ENCODE peak calls at places on chromosomes 3 and 15, in eight cellular contexts. L is K562, P is mammary epithelial cell, Y is right lobe of liver, Q is adrenal gland, O is right atrium auricular region, I is IMR-90, M is right cardiac atrium. T is an unnamed sample.
A peak's percentile ranks its signal among the peaks of the same experiment; 100 is the strongest.

GRCh38 chr3:14853280-14853956 is 34.7 kb downstream of the FGD5 start:
- DNase-seq in Q (no peak), P (no peak), O (no peak), I (no peak), M (peak; percentile 57), L (no peak), Y (no peak), T (no peak)

GRCh38 chr3:136752046-136752326 is 192 bp downstream of the STAG1 start:
- DNase-seq in L (no peak), Q (no peak), I (no peak), O (no peak), P (no peak), Y (no peak), M (no peak), T (no peak)

GRCh38 chr15:56187665-56188064 is 56.0 kb downstream of the RFX7 start:
- DNase-seq in Q (no peak), M (no peak), I (no peak), O (no peak), P (no peak), L (no peak), Y (no peak), T (no peak)

GRCh38 chr15:70604671-70605070 is 158.7 kb downstream of the UACA start:
- DNase-seq in Y (no peak), L (no peak), O (no peak), Q (peak; percentile 16), P (peak; percentile 51), I (peak; percentile 37), M (no peak), T (no peak)

GRCh38 chr15:31280831-31281216 is 45.8 kb upstream of the KLF13 start:
- DNase-seq in M (no peak), Q (no peak), L (no peak), Y (no peak), I (no peak), O (no peak), P (no peak), T (no peak)

GRCh38 chr3:144259267-144259666 is 287.6 kb downstream of the DIPK2A start:
- DNase-seq in Y (no peak), P (no peak), I (no peak), O (no peak), L (no peak), M (no peak), Q (no peak), T (no peak)

GRCh38 chr3:16600771-16601538 is 4.3 kb downstream of the DAZL start:
- DNase-seq in L (peak; percentile 85), Q (peak; percentile 90), I (peak; percentile 81), O (peak; percentile 84), Y (peak; percentile 81), M (peak; percentile 84), P (peak; percentile 37), T (peak; percentile 39)

GRCh38 chr15:41507820-41508290 is 5.8 kb downstream of the LTK start:
- DNase-seq in M (no peak), Y (peak; percentile 83), Q (peak; percentile 67), O (no peak), I (no peak), L (no peak), P (peak; percentile 73), T (no peak)

GRCh38 chr15:26697913-26698312 is 75.0 kb downstream of the GABRB3 start:
- DNase-seq in P (no peak), Y (no peak), L (no peak), M (no peak), Q (no peak), I (no peak), O (no peak), T (no peak)

GRCh38 chr15:84684092-84684491 is 26.1 kb upstream of the NMB start:
- DNase-seq in I (peak; percentile 53), Y (no peak), O (no peak), Q (peak; percentile 27), M (no peak), P (peak; percentile 61), L (no peak), T (no peak)

GRCh38 chr3:107959767-107960166 is 131.1 kb downstream of the CD47 start:
- DNase-seq in M (no peak), Q (no peak), O (no peak), Y (no peak), I (peak; percentile 36), L (peak; percentile 1), P (no peak), T (no peak)

GRCh38 chr3:111735271-111735758 is 123.8 kb upstream of the PHLDB2 start:
- DNase-seq in Y (no peak), L (no peak), M (no peak), P (peak; percentile 93), Q (peak; percentile 39), I (peak; percentile 94), O (no peak), T (peak; percentile 86)

GRCh38 chr3:184472723-184473419 is 88.7 kb upstream of the EPHB3 start:
- DNase-seq in Q (peak; percentile 67), L (no peak), I (no peak), Y (no peak), P (no peak), M (no peak), O (peak; percentile 59), T (no peak)

GRCh38 chr3:168730073-168730472 is 634.3 kb upstream of the GOLIM4 start:
- DNase-seq in M (no peak), P (no peak), O (no peak), Y (no peak), Q (no peak), I (no peak), L (no peak), T (no peak)

GRCh38 chr3:20038679-20039078 is 1.6 kb upstream of the KAT2B start:
- DNase-seq in L (peak; percentile 66), M (no peak), O (no peak), Y (no peak), P (no peak), Q (no peak), I (no peak), T (no peak)

GRCh38 chr3:45915518-45916231 is 27.6 kb upstream of the CXCR6 start:
- DNase-seq in P (peak; percentile 93), Q (peak; percentile 60), O (no peak), M (no peak), I (peak; percentile 94), Y (no peak), L (peak; percentile 45), T (peak; percentile 66)

GRCh38 chr3:56753206-56753605 is 48.5 kb downstream of the ARHGEF3 start:
- DNase-seq in M (no peak), I (peak; percentile 40), P (peak; percentile 40), L (no peak), Y (no peak), O (no peak), Q (no peak), T (peak; percentile 46)

GRCh38 chr3:56744016-56744415 is 57.7 kb downstream of the ARHGEF3 start:
- DNase-seq in L (no peak), M (no peak), Q (no peak), I (no peak), Y (no peak), O (no peak), P (no peak), T (no peak)

GRCh38 chr3:56751056-56751455 is 50.7 kb downstream of the ARHGEF3 start:
- DNase-seq in I (no peak), M (no peak), Y (no peak), P (peak; percentile 64), Q (no peak), L (no peak), O (no peak), T (no peak)

GRCh38 chr3:56747150-56747549 is 54.6 kb downstream of the ARHGEF3 start:
- DNase-seq in I (no peak), P (no peak), M (no peak), L (no peak), Q (no peak), Y (no peak), O (no peak), T (no peak)

GRCh38 chr3:56748663-56749231 is 53.0 kb downstream of the ARHGEF3 start:
- DNase-seq in L (no peak), M (no peak), O (no peak), P (no peak), Q (no peak), Y (no peak), I (no peak), T (no peak)
- H3K4me3 ChIP-seq in L (no peak overlapping the region), M (no peak overlapping the region), O (no peak overlapping the region), P (no peak overlapping the region), Q (no peak overlapping the region), Y (no peak overlapping the region), I (no peak overlapping the region), T (no peak overlapping the region)

GRCh38 chr3:86988235-86988634 is 2.7 kb downstream of the VGLL3 start:
- DNase-seq in P (peak; percentile 77), I (peak; percentile 94), Q (no peak), M (no peak), Y (no peak), L (no peak), O (no peak), T (peak; percentile 67)

GRCh38 chr3:86986666-86987420 is 4.1 kb downstream of the VGLL3 start:
- DNase-seq in Q (no peak), M (no peak), P (peak; percentile 59), L (no peak), Y (no peak), I (peak; percentile 65), O (no peak), T (no peak)

GRCh38 chr3:86988986-86989385 is 2.0 kb downstream of the VGLL3 start:
- DNase-seq in P (no peak), Y (no peak), L (no peak), M (no peak), Q (no peak), I (no peak), O (no peak), T (no peak)

GRCh38 chr3:86985427-86985826 is 5.5 kb downstream of the VGLL3 start:
- DNase-seq in P (no peak), Q (no peak), L (no peak), O (no peak), Y (no peak), I (no peak), M (no peak), T (no peak)

GRCh38 chr3:86987421-86987715 is 3.6 kb downstream of the VGLL3 start:
- DNase-seq in M (no peak), O (no peak), Q (no peak), P (no peak), L (no peak), Y (no peak), I (no peak), T (no peak)
- H3K4me3 ChIP-seq in M (no peak overlapping the region), O (no peak overlapping the region), Q (no peak overlapping the region), P (peak overlapping the region; percentile 39), L (no peak overlapping the region), Y (no peak overlapping the region), I (peak overlapping the region; percentile 38), T (peak overlapping the region; percentile 90)

DNA sequence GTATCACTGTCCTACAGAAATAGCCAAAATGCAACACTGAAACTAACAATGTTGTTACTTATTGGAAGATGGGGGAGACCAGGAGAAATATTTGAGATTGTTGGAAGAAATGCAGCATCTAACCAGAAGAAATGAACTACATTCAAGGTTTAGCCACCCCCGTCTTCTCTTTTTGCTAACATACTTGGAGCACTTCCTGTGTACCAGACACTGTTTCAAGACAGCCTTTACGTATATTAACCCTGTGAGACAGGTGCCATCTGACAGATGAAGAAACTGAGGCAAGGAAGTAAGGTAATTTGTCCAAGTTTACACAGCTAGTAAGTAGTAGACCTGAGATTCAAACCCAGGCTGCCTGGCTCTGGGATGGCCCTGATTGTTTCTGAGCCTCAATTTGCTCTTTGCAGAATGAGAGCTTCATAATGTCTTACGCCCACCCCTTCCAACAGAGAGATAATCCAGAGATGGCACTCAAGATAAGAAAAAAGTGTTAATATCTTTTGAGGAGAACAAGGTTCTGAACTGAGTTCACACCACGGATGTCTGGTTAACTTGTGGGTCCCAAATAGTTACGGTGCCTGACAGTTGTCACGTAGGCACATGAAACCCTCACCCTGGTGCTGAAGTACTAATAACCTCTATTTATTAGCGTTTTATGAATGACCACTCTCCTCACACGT is 26.1 kb downstream of the RASGRP1 start:
- DNase-seq in O (no peak), L (no peak), I (no peak), Y (no peak), Q (no peak), P (no peak), M (no peak), T (no peak)
- H3K4me3 ChIP-seq in O (no peak overlapping the region), L (no peak overlapping the region), I (no peak overlapping the region), Y (no peak overlapping the region), Q (no peak overlapping the region), P (no peak overlapping the region), M (no peak overlapping the region), T (no peak overlapping the region)

GRCh38 chr3:175651716-175652115 is 792.6 kb downstream of the NAALADL2 start:
- DNase-seq in P (no peak), Q (no peak), Y (no peak), I (peak; percentile 19), M (no peak), L (no peak), O (no peak), T (no peak)
- H3K4me3 ChIP-seq in P (no peak overlapping the region), Q (no peak overlapping the region), Y (no peak overlapping the region), I (peak overlapping the region; percentile 32), M (peak overlapping the region; percentile 45), L (no peak overlapping the region), O (no peak overlapping the region), T (no peak overlapping the region)

T was measured in AG09309.